ENCODE peak calls at places on chromosomes 1 and 21, in six cellular contexts. R, Q, E, X, V and Z are unnamed samples.

GRCh38 chr21:33374080-33374873 is 28.9 kb upstream of the IFNGR2 start:
- DNase-seq in R (peak), Q (peak), E (no peak), X (peak), V (peak), Z (peak)

GRCh38 chr21:31111093-31111492 is 72.8 kb upstream of the KRTAP19-8 start:
- DNase-seq in R (no peak), Q (no peak), E (no peak), X (no peak), V (no peak), Z (no peak)

GRCh38 chr21:37821791-37822450 is 94.3 kb downstream of the KCNJ6 start:
- DNase-seq in R (peak), Q (peak), E (no peak), X (no peak), V (peak), Z (no peak)

GRCh38 chr21:44532712-44533111 is 7.3 kb downstream of the KRTAP10-1 start:
- DNase-seq in R (no peak), Q (no peak), E (no peak), X (no peak), V (no peak), Z (no peak)

GRCh38 chr1:58391056-58391455 is 155.5 kb downstream of the OMA1 start:
- DNase-seq in R (no peak), Q (no peak), E (no peak), X (no peak), V (no peak), Z (no peak)

GRCh38 chr21:44407493-44407892 is 47.8 kb upstream of the LRRC3 start:
- DNase-seq in R (no peak), Q (no peak), E (no peak), X (peak), V (no peak), Z (no peak)

GRCh38 chr21:41684381-41685245 is 82.2 kb downstream of the RIPK4 start:
- DNase-seq in R (no peak), Q (peak), E (no peak), X (no peak), V (peak), Z (no peak)

GRCh38 chr1:145961425-145962156 is 2.8 kb downstream of the ANKRD34A start:
- DNase-seq in R (no peak), Q (no peak), E (peak), X (peak), V (peak), Z (no peak)

GRCh38 chr1:228351850-228352249 is 54.8 kb downstream of the TRIM11 start:
- DNase-seq in R (no peak), Q (no peak), E (no peak), X (no peak), V (no peak), Z (no peak)

GRCh38 chr1:6273380-6273891 is 12.5 kb upstream of the GPR153 start:
- DNase-seq in R (no peak), Q (peak), E (no peak), X (no peak), V (peak), Z (no peak)

GRCh38 chr1:54906586-54906985 is 19.6 kb upstream of the DHCR24 start:
- DNase-seq in R (no peak), Q (no peak), E (no peak), X (no peak), V (no peak), Z (no peak)

GRCh38 chr1:11772458-11772857 is 10.5 kb downstream of the C1orf167 start:
- DNase-seq in R (no peak), Q (no peak), E (no peak), X (no peak), V (no peak), Z (no peak)

GRCh38 chr1:10068605-10069294 is 36.0 kb downstream of the UBE4B start:
- DNase-seq in R (no peak), Q (peak), E (no peak), X (no peak), V (peak), Z (no peak)